ENCODE peak calls at places on chromosomes 3 and 15, in ten cellular contexts. L is suprapubic skin; F is NCI-H2171; Q is astrocyte of the cerebellum; K is naive thymus-derived CD4-positive, alpha-beta T cell; T is AG20443; A is NCI-H1930; W is RWPE1; P is NCI-H1417; B is tibial nerve. M is an unnamed sample.

GRCh38 chr3:155362808-155363689 is 69.6 kb upstream of the STRIT1 start:
- DNase-seq in L (no peak), Q (peak), K (no peak), T (no peak), W (no peak), P (peak), F (no peak), A (no peak), B (no peak), M (no peak)

GRCh38 chr3:126926684-126927404 is 56.1 kb upstream of the PLXNA1 start:
- DNase-seq in W (peak), B (peak), T (peak), F (no peak), A (no peak), L (no peak), P (no peak), K (no peak), Q (peak), M (peak)

GRCh38 chr3:112640333-112640863 is 545 bp downstream of the CCDC80 start:
- DNase-seq in T (peak), W (peak), P (no peak), L (no peak), K (no peak), A (no peak), B (peak), F (no peak), Q (peak), M (peak)

GRCh38 chr3:86991482-86991815 is 500 bp upstream of the VGLL3 start:
- DNase-seq in P (no peak), Q (no peak), W (no peak), A (no peak), B (no peak), L (no peak), F (no peak), T (no peak), K (no peak), M (no peak)

GRCh38 chr15:77546050-77546501 is 86.6 kb downstream of the LINGO1 start:
- DNase-seq in B (no peak), K (no peak), Q (peak), A (no peak), F (no peak), L (no peak), P (no peak), W (peak), T (peak), M (peak)

GRCh38 chr3:22734207-22734606 is 468.9 kb upstream of the UBE2E2 start:
- DNase-seq in B (no peak), L (no peak), K (no peak), T (no peak), P (peak), W (no peak), F (no peak), Q (no peak), A (peak), M (no peak)

GRCh38 chr3:194482196-194482593 is 4.6 kb downstream of the ATP13A3 start:
- DNase-seq in L (no peak), B (no peak), Q (no peak), F (no peak), A (no peak), W (no peak), T (no peak), K (no peak), P (no peak), M (no peak)

GRCh38 chr15:99536422-99537033 is 29.3 kb upstream of the MEF2A start:
- DNase-seq in Q (peak), B (no peak), W (peak), P (no peak), K (no peak), F (no peak), A (no peak), T (peak), L (peak), M (peak)

GRCh38 chr3:4582634-4583033 is 89.5 kb downstream of the ITPR1 start:
- DNase-seq in W (no peak), P (no peak), F (no peak), K (no peak), T (peak), B (no peak), A (no peak), Q (no peak), L (no peak), M (peak)